ENCODE peak calls at places on chromosomes 2 and 18, in nine cellular contexts. H is stomach; G is cardiac fibroblast; Y is stimulated activated CD4-positive, alpha-beta T cell treated with anti-CD3 and anti-CD28 coated beads, Interleukin-2, amount 100 ng/mL, for 24 hours; P is midbrain; W is NCI-H2171; O is iPS DF 19.7; V is NCI-H2081; S is activated naive CD8-positive, alpha-beta T cell treated with anti-CD3 and anti-CD28 coated beads, Interleukin-2, amount 10 ng/mL, durations not matched to agents 7 days and 5 days. K is an unnamed sample.

GRCh38 chr2:38130877-38131276 is 54.9 kb upstream of the CYP1B1 start:
- DNase-seq in S (no peak), W (no peak), G (no peak), P (no peak), O (no peak), V (no peak), Y (no peak), H (no peak), K (no peak)

GRCh38 chr2:133389569-133389968 is 178.7 kb downstream of the NCKAP5 start:
- DNase-seq in P (no peak), G (no peak), W (no peak), V (no peak), H (no peak), Y (no peak), S (no peak), O (no peak), K (no peak)

GRCh38 chr2:122136071-122136470 is 380.6 kb downstream of the TSN start:
- DNase-seq in S (no peak), P (no peak), Y (no peak), W (no peak), H (no peak), O (peak), V (no peak), G (peak), K (peak)

GRCh38 chr2:41040782-41041181 is 588.9 kb upstream of the SLC8A1 start:
- DNase-seq in P (no peak), S (no peak), Y (no peak), V (no peak), G (no peak), O (no peak), H (no peak), W (no peak), K (no peak)

GRCh38 chr18:68874361-68874760 is 76.5 kb downstream of the CCDC102B start:
- DNase-seq in W (no peak), V (no peak), G (peak), S (no peak), O (no peak), Y (no peak), P (no peak), H (no peak), K (no peak)

GRCh38 chr18:54530285-54530684 is 60.8 kb upstream of the DYNAP start:
- DNase-seq in V (no peak), W (no peak), H (no peak), O (no peak), Y (no peak), S (no peak), G (no peak), P (no peak), K (no peak)

GRCh38 chr2:216231867-216232266 is 122.7 kb downstream of the XRCC5 start:
- DNase-seq in V (no peak), P (no peak), W (no peak), Y (no peak), G (no peak), H (no peak), O (no peak), S (no peak), K (no peak)

GRCh38 chr2:2974982-2975381 is 402.6 kb downstream of the EIPR1 start:
- DNase-seq in W (no peak), H (no peak), P (no peak), S (no peak), G (no peak), O (no peak), V (no peak), Y (no peak), K (no peak)

GRCh38 chr2:207830778-207831549 is 61.3 kb upstream of the FZD5 start:
- DNase-seq in P (no peak), S (no peak), G (no peak), O (no peak), V (no peak), H (no peak), Y (no peak), W (no peak), K (no peak)

GRCh38 chr2:240806006-240806405 is 14.0 kb downstream of the KIF1A start:
- DNase-seq in S (no peak), V (no peak), G (no peak), W (no peak), P (no peak), O (no peak), Y (no peak), H (peak), K (no peak)

GRCh38 chr2:75959724-75960123 is 249.0 kb upstream of the GCFC2 start:
- DNase-seq in Y (no peak), O (no peak), G (no peak), V (no peak), W (no peak), S (no peak), P (no peak), H (no peak), K (no peak)

GRCh38 chr2:18536100-18536499 is 24.4 kb downstream of the RDH14 start:
- DNase-seq in H (no peak), Y (no peak), O (no peak), S (no peak), W (no peak), G (no peak), P (no peak), V (no peak), K (no peak)

GRCh38 chr2:143604172-143604571 is 475.0 kb downstream of the ARHGAP15 start:
- DNase-seq in V (no peak), S (no peak), P (no peak), G (no peak), W (no peak), H (no peak), Y (no peak), O (no peak), K (no peak)

GRCh38 chr2:222049946-222050345 is 248.9 kb downstream of the PAX3 start:
- DNase-seq in V (no peak), P (no peak), W (no peak), H (no peak), G (no peak), O (no peak), Y (no peak), S (no peak), K (no peak)

GRCh38 chr2:134122610-134123009 is 131.3 kb upstream of the MGAT5 start:
- DNase-seq in G (no peak), S (no peak), V (no peak), Y (no peak), H (no peak), P (no peak), W (peak), O (no peak), K (peak)

GRCh38 chr2:162317910-162318279 is 589 bp downstream of the IFIH1 start:
- DNase-seq in H (peak), P (no peak), Y (peak), S (peak), V (no peak), G (peak), W (no peak), O (no peak), K (peak)

GRCh38 chr2:205717999-205718398 is 35.7 kb downstream of the NRP2 start:
- DNase-seq in Y (no peak), P (no peak), H (no peak), W (no peak), O (no peak), V (no peak), G (peak), S (no peak), K (no peak)

GRCh38 chr2:36473230-36473629 is 117.7 kb downstream of the CRIM1 start:
- DNase-seq in W (no peak), H (no peak), S (no peak), V (no peak), Y (no peak), P (no peak), G (peak), O (no peak), K (no peak)

GRCh38 chr2:60072609-60073008 is 480.8 kb downstream of the BCL11A start:
- DNase-seq in W (no peak), P (no peak), V (no peak), Y (no peak), H (no peak), O (no peak), G (no peak), S (no peak), K (no peak)

GRCh38 chr2:241842620-241843211 is 16.0 kb downstream of the PDCD1 start:
- DNase-seq in V (no peak), Y (peak), P (no peak), O (no peak), W (no peak), S (peak), H (peak), G (no peak), K (no peak)

GRCh38 chr2:82795446-82795845 is 1663.6 kb downstream of the SUCLG1 start:
- DNase-seq in Y (no peak), S (no peak), P (no peak), H (no peak), W (no peak), O (no peak), V (no peak), G (peak), K (no peak)

GRCh38 chr2:71129114-71129890 is 727 bp downstream of the MCEE start:
- DNase-seq in P (peak), V (no peak), W (no peak), O (no peak), Y (no peak), S (no peak), G (peak), H (no peak), K (no peak)